ENCODE peak calls at places on chromosomes 5 and 9, in four cellular contexts. F, K, C and S are unnamed samples.

GRCh38 chr5:90135979-90136378 is 273.6 kb downstream of the CETN3 start:
- DNase-seq in F (peak; percentile 14), K (peak; percentile 31), C (no peak), S (peak; percentile 68)

GRCh38 chr5:134511796-134512660 is 13.4 kb upstream of the JADE2 start:
- DNase-seq in F (peak; percentile 37), K (peak; percentile 74), C (no peak), S (peak; percentile 76)

GRCh38 chr5:28374492-28374934 is 1336.1 kb upstream of the CDH9 start:
- DNase-seq in F (no peak), K (no peak), C (no peak), S (no peak)

GRCh38 chr5:139611703-139612584 is 36.2 kb upstream of the CXXC5 start:
- DNase-seq in F (no peak), K (no peak), C (no peak), S (no peak)

GRCh38 chr9:124088476-124088837 is 76.9 kb downstream of the LHX2 start:
- DNase-seq in F (no peak), K (no peak), C (no peak), S (no peak)

GRCh38 chr5:56012281-56012963 is 17.7 kb upstream of the IL6ST start:
- DNase-seq in F (no peak), K (peak; percentile 90), C (no peak), S (no peak)

GRCh38 chr9:70120834-70121510 is 77.3 kb downstream of the MAMDC2 start:
- DNase-seq in F (no peak), K (no peak), C (no peak), S (peak; percentile 18)

GRCh38 chr5:174176511-174176910 is 131.0 kb downstream of the NSG2 start:
- DNase-seq in F (no peak), K (no peak), C (no peak), S (no peak)

GRCh38 chr5:107968998-107969397 is 298.3 kb upstream of the EFNA5 start:
- DNase-seq in F (no peak), K (no peak), C (no peak), S (no peak)

GRCh38 chr5:139314276-139314675 is 20.7 kb downstream of the MATR3 start:
- DNase-seq in F (no peak), K (no peak), C (no peak), S (no peak)

GRCh38 chr5:135216072-135216812 is 182.2 kb upstream of the PITX1 start:
- DNase-seq in F (no peak), K (no peak), C (no peak), S (no peak)

GRCh38 chr5:96709152-96709821 is 47.1 kb downstream of the CAST start:
- DNase-seq in F (no peak), K (no peak), C (no peak), S (no peak)

GRCh38 chr5:121019734-121020133 is 555.6 kb downstream of the PRR16 start:
- DNase-seq in F (no peak), K (no peak), C (no peak), S (no peak)

GRCh38 chr9:97176206-97176605 is 131.3 kb upstream of the CCDC180 start:
- DNase-seq in F (no peak), K (no peak), C (no peak), S (no peak)

GRCh38 chr5:125409496-125410351 is 663.3 kb upstream of the ZNF608 start:
- DNase-seq in F (no peak), K (no peak), C (no peak), S (no peak)

GRCh38 chr9:6909186-6909585 is 151.4 kb downstream of the KDM4C start:
- DNase-seq in F (no peak), K (no peak), C (no peak), S (no peak)

GRCh38 chr9:27308691-27309390 is 11.9 kb upstream of the EQTN start:
- DNase-seq in F (no peak), K (no peak), C (no peak), S (peak; percentile 28)

GRCh38 chr9:123268950-123269302 is 540 bp upstream of the STRBP start:
- DNase-seq in F (no peak), K (no peak), C (no peak), S (no peak)

DNA sequence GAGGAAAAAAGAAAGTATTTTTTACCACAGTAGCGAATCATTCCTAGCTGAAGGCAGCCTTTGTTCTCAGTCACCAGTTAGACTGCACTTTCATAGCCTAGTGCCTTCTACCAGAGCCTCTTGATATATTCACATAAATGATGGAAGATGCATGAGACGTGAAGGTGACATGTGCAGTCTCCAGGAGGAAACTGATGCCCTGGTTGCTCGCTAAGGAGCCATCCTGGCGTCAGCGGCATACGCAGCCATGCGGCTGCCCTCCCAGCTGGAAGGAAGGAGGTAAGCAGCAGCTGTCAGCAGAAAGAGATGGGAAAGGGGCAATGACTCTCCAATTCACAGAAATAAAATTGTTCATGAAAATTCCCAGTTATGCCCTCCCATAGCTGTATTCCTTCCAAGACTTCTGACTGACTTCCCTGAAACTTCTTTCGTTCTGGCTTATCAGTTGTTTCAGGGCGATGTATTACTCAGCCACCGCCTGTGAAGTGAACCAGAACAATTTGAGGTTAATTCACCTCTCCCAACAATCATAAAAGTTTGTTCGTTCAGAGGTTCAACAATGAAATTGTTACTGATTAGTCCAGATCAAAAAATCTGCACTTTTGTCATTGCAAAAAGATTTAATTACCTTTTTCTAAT is 331.2 kb downstream of the NR2F1-AS1 start:
- DNase-seq in F (no peak), K (no peak), C (no peak), S (no peak)
- TF ChIP-seq CREM in F (no peak), K (no peak), C (no peak), S (no peak)

DNA sequence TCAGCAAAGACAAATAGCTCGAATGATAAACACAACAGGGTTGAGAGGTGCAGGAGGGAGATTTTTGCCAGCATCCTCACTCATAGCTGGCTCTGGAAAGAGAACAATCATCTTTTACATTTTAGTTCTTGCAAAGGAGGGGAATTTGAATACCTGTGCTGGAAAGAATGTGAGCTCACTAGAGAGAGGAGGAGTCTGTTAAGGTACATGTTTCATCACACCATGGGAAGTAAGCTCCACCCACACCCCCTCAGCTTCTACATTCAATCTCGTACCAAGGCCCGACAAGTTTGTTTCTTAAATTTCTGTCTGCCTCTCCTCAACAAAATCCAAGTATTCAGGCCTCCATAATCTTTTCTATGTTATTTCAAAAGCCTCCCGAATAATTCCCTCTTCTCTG is 254.6 kb downstream of the BRINP1 start:
- DNase-seq in F (no peak), K (no peak), C (no peak), S (peak; percentile 14)
- TF ChIP-seq CREM in F (no peak), K (no peak), C (no peak), S (no peak)

DNA sequence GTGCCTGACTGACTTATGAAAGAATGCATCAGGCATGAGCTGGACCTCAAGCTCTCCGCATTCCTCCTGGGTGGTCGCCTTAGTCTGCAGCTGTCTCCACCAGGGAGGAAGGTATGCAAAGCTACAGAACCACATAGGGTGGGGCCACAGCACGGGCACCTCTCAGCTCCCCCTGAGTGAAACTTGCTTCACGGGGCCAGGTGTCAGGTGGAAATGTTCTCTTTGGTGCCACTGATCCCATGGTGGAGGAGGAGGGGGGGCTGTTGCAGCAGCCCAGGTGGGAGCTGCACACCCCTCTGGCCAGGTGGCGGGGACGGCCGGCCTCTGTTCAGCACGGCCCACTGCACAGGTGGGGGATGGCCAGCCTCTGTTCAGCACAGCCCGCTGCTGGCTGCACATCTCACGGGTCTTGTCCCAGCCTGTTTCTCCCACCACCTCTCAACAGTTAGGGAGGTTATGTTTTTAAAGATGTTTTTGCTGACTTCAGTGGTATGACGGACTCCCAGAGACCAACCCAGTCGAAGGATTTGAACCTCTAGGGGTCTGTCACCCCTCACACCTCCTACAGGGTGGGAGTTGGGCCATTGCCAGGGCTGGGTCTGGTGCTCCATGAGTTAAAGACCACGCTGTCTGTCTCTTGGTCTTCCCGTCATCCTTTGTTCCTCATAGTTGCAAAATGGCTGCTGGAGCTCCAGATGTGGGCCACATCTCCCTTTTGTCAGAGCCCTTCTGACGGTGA is 34.3 kb downstream of the MRPL36 start:
- DNase-seq in F (no peak), K (no peak), C (no peak), S (no peak)
- TF ChIP-seq CREM in F (no peak), K (no peak), C (no peak), S (no peak)

DNA sequence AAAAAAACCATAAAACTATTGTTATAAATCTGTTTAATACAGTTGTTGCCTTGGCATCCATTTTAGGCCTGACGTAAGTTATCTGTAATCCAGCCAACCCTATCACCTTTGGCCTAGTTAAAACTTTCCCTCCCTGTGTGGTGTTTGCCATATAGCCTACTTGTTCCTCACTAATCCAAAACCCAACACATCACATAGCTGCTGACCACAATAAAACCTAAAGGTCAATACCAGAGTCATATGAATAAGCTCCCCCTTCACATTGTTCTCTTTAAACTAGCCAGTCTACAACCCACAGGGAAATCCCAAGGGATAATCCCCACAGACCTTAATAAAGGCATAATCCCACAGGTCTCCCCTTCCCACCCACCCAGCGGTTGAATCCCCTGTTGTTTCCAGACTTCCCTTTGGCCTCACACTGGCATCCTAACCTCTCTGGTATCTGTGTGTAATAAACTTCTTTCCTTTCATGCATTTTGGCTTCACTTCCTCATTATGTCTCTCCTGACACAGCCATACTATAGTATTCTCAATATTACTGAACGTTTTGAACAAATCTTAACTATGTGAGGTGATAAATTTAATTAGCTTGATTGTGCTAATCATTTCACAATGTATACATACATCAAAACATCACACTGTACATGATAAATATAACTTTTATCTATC is 50.8 kb downstream of the DTWD2 start:
- DNase-seq in F (no peak), K (peak; percentile 43), C (peak; percentile 5), S (no peak)
- TF ChIP-seq CREM in F (no peak), K (no peak), C (no peak), S (no peak)

GRCh38 chr5:101675510-101675909 is 620.6 kb downstream of the SLCO4C1 start:
- DNase-seq in F (no peak), K (no peak), C (no peak), S (no peak)
- TF ChIP-seq CREM in F (no peak), K (no peak), C (no peak), S (no peak)

GRCh38 chr5:137158691-137159090 is 340.4 kb downstream of the SPOCK1 start:
- DNase-seq in F (no peak), K (no peak), C (no peak), S (no peak)
- TF ChIP-seq CREM in F (no peak), K (no peak), C (no peak), S (no peak)

DNA sequence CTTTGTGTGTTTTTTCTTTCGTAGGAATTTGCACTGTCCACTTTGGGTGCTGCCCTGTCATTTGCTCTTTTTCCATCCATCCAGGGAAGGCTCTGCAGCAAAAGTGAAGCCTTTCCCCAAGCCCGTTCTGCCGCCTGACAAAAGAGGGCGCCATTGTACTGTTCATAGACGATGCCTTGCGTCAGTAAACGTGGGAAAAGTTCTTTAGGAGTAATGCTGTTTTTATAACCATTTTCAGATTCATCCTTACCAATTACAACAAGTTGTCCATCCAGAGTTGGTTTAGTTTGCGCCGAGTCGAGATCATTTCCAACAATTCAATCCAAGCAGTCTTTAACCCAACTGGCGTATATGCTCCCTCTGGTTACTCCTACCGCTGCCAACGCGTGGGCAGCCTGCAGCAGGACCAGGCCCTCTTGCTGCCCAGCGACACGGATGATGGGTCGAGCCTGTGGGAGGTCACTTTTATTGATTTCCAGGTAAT is 34.3 kb upstream of the RPS23 start:
- DNase-seq in F (peak; percentile 60), K (peak; percentile 50), C (no peak), S (peak; percentile 73)
- TF ChIP-seq CREM in F (peak; percentile 93), K (no peak), C (no peak), S (no peak)

GRCh38 chr5:176619203-176619568 is 9.2 kb upstream of the GPRIN1 start:
- DNase-seq in F (peak; percentile 98), K (peak; percentile 56), C (no peak), S (peak; percentile 98)
- TF ChIP-seq CREM in F (peak; percentile 57), K (no peak), C (no peak), S (no peak)